ENCODE peak calls at places on chromosomes 12 and 14, in six cellular contexts. J is heart left ventricle, C is RWPE2, B is IMR-90, Q is Panc1, U is ovary. L is an unnamed sample.
A peak's percentile ranks its signal among the peaks of the same experiment; 100 is the strongest.

GRCh38 chr12:49334681-49335080 is 2.3 kb downstream of the C1QL4 start:
- DNase-seq in Q (no peak), J (no peak), U (no peak), C (no peak), B (no peak), L (no peak)

GRCh38 chr14:39368261-39368959 is 63.8 kb downstream of the FBXO33 start:
- DNase-seq in J (peak; percentile 42), C (no peak), Q (no peak), U (peak; percentile 49), B (peak; percentile 78), L (peak; percentile 24)

GRCh38 chr12:84804691-84805473 is 107.7 kb downstream of the SLC6A15 start:
- DNase-seq in B (no peak), Q (no peak), C (no peak), U (no peak), J (no peak), L (no peak)

GRCh38 chr14:96801931-96802330 is 4.7 kb downstream of the VRK1 start:
- DNase-seq in C (no peak), J (no peak), Q (no peak), B (no peak), U (no peak), L (no peak)

GRCh38 chr14:33317675-33318074 is 379.0 kb downstream of the NPAS3 start:
- DNase-seq in Q (no peak), B (no peak), C (no peak), U (no peak), J (no peak), L (no peak)

GRCh38 chr14:51308872-51309271 is 68.8 kb downstream of the TMX1 start:
- DNase-seq in J (no peak), B (no peak), C (no peak), Q (no peak), U (no peak), L (no peak)

GRCh38 chr12:24078318-24078765 is 128.9 kb upstream of the SOX5 start:
- DNase-seq in U (no peak), B (peak; percentile 57), Q (no peak), J (no peak), C (no peak), L (no peak)

GRCh38 chr12:50637870-50638481 is 125.9 kb upstream of the ATF1 start:
- DNase-seq in C (no peak), B (peak; percentile 69), Q (no peak), U (no peak), J (no peak), L (peak; percentile 19)

GRCh38 chr12:110059651-110060000 is 11.3 kb upstream of the C12orf76 start:
- DNase-seq in C (no peak), J (no peak), Q (no peak), B (no peak), U (no peak), L (no peak)

GRCh38 chr12:78004451-78005093 is 173.9 kb downstream of the NAV3 start:
- DNase-seq in C (no peak), U (no peak), J (no peak), Q (no peak), B (no peak), L (peak; percentile 81)

GRCh38 chr14:91284791-91285548 is 40.5 kb upstream of the GPR68 start:
- DNase-seq in C (no peak), J (no peak), U (no peak), Q (no peak), B (no peak), L (no peak)

GRCh38 chr12:69154585-69155363 is 84.6 kb upstream of the CPSF6 start:
- DNase-seq in B (peak; percentile 50), Q (peak; percentile 38), C (no peak), J (peak; percentile 46), U (peak; percentile 69), L (peak; percentile 57)

GRCh38 chr12:75834591-75834990 is 197.0 kb downstream of the PHLDA1 start:
- DNase-seq in J (no peak), Q (no peak), C (no peak), B (peak; percentile 61), U (no peak), L (no peak)

GRCh38 chr12:104521731-104522130 is 65.0 kb downstream of the CHST11 start:
- DNase-seq in B (peak; percentile 17), J (no peak), C (no peak), U (no peak), Q (no peak), L (no peak)

GRCh38 chr12:127888948-127889347 is 378.0 kb upstream of the TMEM132C start:
- DNase-seq in B (no peak), Q (no peak), U (no peak), C (no peak), J (no peak), L (no peak)

GRCh38 chr12:11158885-11159444 is 12.0 kb upstream of the SMIM10L1 start:
- DNase-seq in U (no peak), C (no peak), B (no peak), Q (no peak), J (no peak), L (no peak)

GRCh38 chr14:75431011-75431410 is 3.2 kb downstream of the JDP2 start:
- DNase-seq in B (no peak), Q (no peak), U (no peak), J (no peak), C (no peak), L (no peak)
- H3K27ac ChIP-seq in B (no peak overlapping the region), Q (no peak overlapping the region), U (no peak overlapping the region), J (no peak overlapping the region), C (no peak overlapping the region), L (no peak overlapping the region)

GRCh38 chr14:59349154-59349772 is 115.9 kb downstream of the GPR135 start:
- DNase-seq in J (no peak), C (no peak), Q (no peak), U (no peak), B (no peak), L (no peak)

GRCh38 chr14:59346796-59347510 is 118.2 kb downstream of the GPR135 start:
- DNase-seq in U (no peak), B (peak; percentile 52), Q (no peak), J (no peak), C (no peak), L (no peak)

GRCh38 chr14:59347511-59347900 is 117.7 kb downstream of the GPR135 start:
- DNase-seq in B (no peak), Q (no peak), C (no peak), U (no peak), J (no peak), L (peak; percentile 17)

GRCh38 chr14:59346329-59346728 is 118.9 kb downstream of the GPR135 start:
- DNase-seq in B (no peak), J (no peak), U (no peak), C (no peak), Q (no peak), L (no peak)

DNA sequence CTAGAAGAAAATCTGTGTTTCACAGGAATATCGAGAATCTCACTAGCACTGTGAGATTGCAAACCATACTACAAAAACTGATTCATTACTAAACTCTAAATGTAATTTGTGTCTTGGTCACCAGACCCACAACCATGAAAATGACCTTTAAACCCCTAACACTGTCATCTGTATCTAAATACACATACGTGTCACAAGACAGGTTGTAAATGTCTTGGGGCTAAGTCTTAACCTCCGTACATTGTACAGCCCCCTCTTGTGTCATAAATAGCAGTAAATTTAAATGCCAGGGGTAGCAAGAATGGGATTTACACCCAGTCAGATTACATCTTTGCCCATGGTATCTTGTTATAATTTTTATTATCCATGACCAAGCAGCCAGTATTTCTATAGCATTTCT is 117.3 kb downstream of the GPR135 start:
- DNase-seq in C (no peak), J (no peak), U (no peak), Q (no peak), B (no peak), L (no peak)
- TF ChIP-seq CTCF in C (no peak), J (no peak), U (no peak), Q (no peak), B (no peak), L (no peak)

GRCh38 chr12:112294793-112295192 is 87.4 kb downstream of the HECTD4 start:
- DNase-seq in Q (no peak), C (no peak), J (no peak), U (no peak), B (peak; percentile 51), L (no peak)
- H3K27ac ChIP-seq in Q (no peak overlapping the region), C (no peak overlapping the region), J (no peak overlapping the region), U (no peak overlapping the region), B (no peak overlapping the region), L (no peak overlapping the region)

DNA sequence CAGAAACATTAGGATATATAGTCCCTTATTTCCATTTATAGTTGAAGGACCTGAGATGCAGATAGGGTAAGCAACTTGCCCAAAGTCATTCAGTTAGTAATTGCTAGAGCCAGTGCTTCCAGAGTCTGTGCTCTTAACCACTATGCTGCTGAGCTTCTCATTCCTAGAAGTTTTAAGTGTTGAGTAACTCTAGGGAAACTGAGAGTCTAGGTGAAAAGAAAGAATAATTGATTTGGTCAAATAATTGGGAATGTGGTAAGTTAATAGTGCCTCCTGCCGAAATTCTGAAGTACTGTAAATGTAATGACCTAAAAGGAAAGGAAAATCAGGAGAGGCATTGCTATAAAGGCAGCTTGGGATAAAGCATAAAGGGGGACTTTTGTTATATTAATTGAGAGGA is 14.1 kb downstream of the PYROXD1 start:
- DNase-seq in U (no peak), C (no peak), Q (no peak), B (peak; percentile 56), J (no peak), L (no peak)
- TF ChIP-seq CTCF in U (no peak), C (peak; percentile 12), Q (no peak), B (peak; percentile 43), J (no peak), L (no peak)

DNA sequence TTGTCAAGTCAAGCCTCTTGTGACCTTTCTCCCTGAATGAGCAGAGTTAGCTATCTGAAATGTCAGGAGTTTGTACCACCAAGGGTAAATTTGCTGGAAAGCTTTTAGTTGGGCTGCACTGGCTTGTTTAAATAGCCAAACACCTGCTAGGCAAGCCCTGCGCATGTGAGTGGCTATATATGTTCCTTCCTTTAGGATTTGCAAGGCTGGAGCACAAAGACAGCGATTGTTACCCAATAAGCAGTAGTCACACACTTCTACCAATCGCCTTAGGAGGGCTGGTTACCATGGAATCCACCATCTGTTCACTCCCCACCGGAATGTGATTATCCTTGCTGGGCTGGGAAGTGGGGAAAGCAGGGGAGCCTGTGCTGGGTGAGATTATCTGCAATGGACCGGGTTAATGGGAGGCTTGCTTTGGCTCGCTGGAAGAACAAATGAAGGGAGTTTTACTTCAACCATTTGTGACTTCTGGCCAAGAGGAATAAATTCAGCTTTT is 102.5 kb downstream of the FGD4 start:
- DNase-seq in U (peak; percentile 67), J (peak; percentile 36), B (peak; percentile 81), C (no peak), Q (no peak), L (no peak)
- H3K27ac ChIP-seq in U (no peak overlapping the region), J (no peak overlapping the region), B (no peak overlapping the region), C (no peak overlapping the region), Q (no peak overlapping the region), L (peak overlapping the region; percentile 60)

DNA sequence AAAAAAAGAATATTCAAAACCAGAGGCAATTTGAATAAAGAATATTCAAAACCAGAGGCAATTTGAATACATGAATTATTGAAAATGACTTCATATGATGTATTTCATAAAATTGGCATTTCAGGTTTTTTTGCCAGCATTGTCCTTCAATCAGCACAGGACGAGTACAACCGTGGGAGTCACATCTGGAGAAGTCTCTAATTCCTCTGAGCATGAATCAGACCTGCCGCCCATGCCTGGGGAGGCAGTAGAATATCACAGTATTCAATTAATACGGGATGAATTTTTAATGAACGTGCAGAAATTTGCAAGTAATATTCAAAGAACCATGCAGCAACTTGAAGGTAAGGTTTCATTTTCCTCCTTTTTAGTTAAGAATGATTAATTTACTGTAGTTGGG is 18.9 kb downstream of the DNAH10 start:
- DNase-seq in U (no peak), J (no peak), Q (no peak), C (no peak), B (no peak), L (no peak)
- TF ChIP-seq CTCF in U (no peak), J (no peak), Q (no peak), C (no peak), B (no peak), L (no peak)

L was measured in HL-60.